ENCODE peak calls at places on chromosomes 13 and 19, in eight cellular contexts. One of them, this sample, is unnamed.

GRCh38 chr13:104105418-104106355 is 1039.5 kb upstream of the SLC10A2 start:
- DNase-seq in T-helper 1 cell: no peak
- DNase-seq in A549: no peak
- DNase-seq in cardiac muscle cell: no peak
- DNase-seq in lower leg skin: no peak
- DNase-seq in M059J: peak; percentile 50
- DNase-seq in heart right ventricle: no peak
- DNase-seq in NCI-H510A treated with DMSO at 0.1 percent for 48 hours: no peak
- DNase-seq in this sample: no peak

GRCh38 chr19:12913011-12913561 is 6.0 kb downstream of the SYCE2 start:
- DNase-seq in T-helper 1 cell: no peak
- DNase-seq in A549: no peak
- DNase-seq in cardiac muscle cell: peak; percentile 43
- DNase-seq in lower leg skin: peak; percentile 94
- DNase-seq in M059J: peak; percentile 64
- DNase-seq in heart right ventricle: peak; percentile 75
- DNase-seq in NCI-H510A treated with DMSO at 0.1 percent for 48 hours: peak; percentile 95
- DNase-seq in this sample: peak; percentile 51

GRCh38 chr19:28544451-28545261 is 668.3 kb downstream of the UQCRFS1 start:
- DNase-seq in T-helper 1 cell: no peak
- DNase-seq in A549: no peak
- DNase-seq in cardiac muscle cell: no peak
- DNase-seq in lower leg skin: no peak
- DNase-seq in M059J: no peak
- DNase-seq in heart right ventricle: no peak
- DNase-seq in NCI-H510A treated with DMSO at 0.1 percent for 48 hours: no peak
- DNase-seq in this sample: no peak

GRCh38 chr13:97125051-97125809 is 96.9 kb upstream of the MBNL2 start:
- DNase-seq in T-helper 1 cell: no peak
- DNase-seq in A549: peak; percentile 41
- DNase-seq in cardiac muscle cell: peak; percentile 65
- DNase-seq in lower leg skin: peak; percentile 89
- DNase-seq in M059J: peak; percentile 75
- DNase-seq in heart right ventricle: no peak
- DNase-seq in NCI-H510A treated with DMSO at 0.1 percent for 48 hours: peak; percentile 58
- DNase-seq in this sample: no peak

GRCh38 chr13:61339054-61339621 is 76.5 kb downstream of the PCDH20 start:
- DNase-seq in T-helper 1 cell: peak; percentile 12
- DNase-seq in A549: no peak
- DNase-seq in cardiac muscle cell: no peak
- DNase-seq in lower leg skin: no peak
- DNase-seq in M059J: no peak
- DNase-seq in heart right ventricle: no peak
- DNase-seq in NCI-H510A treated with DMSO at 0.1 percent for 48 hours: no peak
- DNase-seq in this sample: no peak

GRCh38 chr13:26325876-26326275 is 71.9 kb downstream of the CDK8 start:
- DNase-seq in T-helper 1 cell: no peak
- DNase-seq in A549: no peak
- DNase-seq in cardiac muscle cell: no peak
- DNase-seq in lower leg skin: no peak
- DNase-seq in M059J: peak; percentile 54
- DNase-seq in heart right ventricle: no peak
- DNase-seq in NCI-H510A treated with DMSO at 0.1 percent for 48 hours: no peak
- DNase-seq in this sample: no peak

GRCh38 chr19:16325671-16326400 is 1.2 kb downstream of the KLF2 start:
- DNase-seq in T-helper 1 cell: peak; percentile 38
- DNase-seq in A549: peak; percentile 43
- DNase-seq in cardiac muscle cell: peak; percentile 66
- DNase-seq in lower leg skin: peak; percentile 91
- DNase-seq in M059J: no peak
- DNase-seq in heart right ventricle: peak; percentile 55
- DNase-seq in NCI-H510A treated with DMSO at 0.1 percent for 48 hours: peak; percentile 38
- DNase-seq in this sample: no peak

GRCh38 chr19:45641274-45642105 is 2.3 kb upstream of the EML2 start:
- DNase-seq in T-helper 1 cell: peak; percentile 52
- DNase-seq in A549: peak; percentile 98
- DNase-seq in cardiac muscle cell: peak; percentile 93
- DNase-seq in lower leg skin: peak; percentile 97
- DNase-seq in M059J: peak; percentile 61
- DNase-seq in heart right ventricle: peak; percentile 74
- DNase-seq in NCI-H510A treated with DMSO at 0.1 percent for 48 hours: peak; percentile 13
- DNase-seq in this sample: peak; percentile 89

GRCh38 chr13:31431722-31432137 is 232.0 kb downstream of the B3GLCT start:
- DNase-seq in T-helper 1 cell: no peak
- DNase-seq in A549: peak; percentile 7
- DNase-seq in cardiac muscle cell: peak; percentile 67
- DNase-seq in lower leg skin: peak; percentile 87
- DNase-seq in M059J: peak; percentile 32
- DNase-seq in heart right ventricle: peak; percentile 22
- DNase-seq in NCI-H510A treated with DMSO at 0.1 percent for 48 hours: peak; percentile 31
- DNase-seq in this sample: no peak

GRCh38 chr13:24709186-24709913 is 29.1 kb downstream of the ATP12A start:
- DNase-seq in T-helper 1 cell: peak; percentile 34
- DNase-seq in A549: no peak
- DNase-seq in cardiac muscle cell: no peak
- DNase-seq in lower leg skin: peak; percentile 60
- DNase-seq in M059J: no peak
- DNase-seq in heart right ventricle: no peak
- DNase-seq in NCI-H510A treated with DMSO at 0.1 percent for 48 hours: no peak
- DNase-seq in this sample: peak; percentile 74

GRCh38 chr13:106110241-106110855 is 425.1 kb downstream of the EFNB2 start:
- DNase-seq in T-helper 1 cell: no peak
- DNase-seq in A549: peak; percentile 14
- DNase-seq in cardiac muscle cell: peak; percentile 17
- DNase-seq in lower leg skin: no peak
- DNase-seq in M059J: peak; percentile 63
- DNase-seq in heart right ventricle: no peak
- DNase-seq in NCI-H510A treated with DMSO at 0.1 percent for 48 hours: no peak
- DNase-seq in this sample: no peak

GRCh38 chr19:50514346-50515167 is 844 bp upstream of the ASPDH start:
- DNase-seq in T-helper 1 cell: no peak
- DNase-seq in A549: no peak
- DNase-seq in cardiac muscle cell: peak; percentile 28
- DNase-seq in lower leg skin: no peak
- DNase-seq in M059J: no peak
- DNase-seq in heart right ventricle: no peak
- DNase-seq in NCI-H510A treated with DMSO at 0.1 percent for 48 hours: no peak
- DNase-seq in this sample: no peak

GRCh38 chr13:39684531-39685137 is 29.2 kb downstream of the COG6 start:
- DNase-seq in T-helper 1 cell: no peak
- DNase-seq in A549: peak; percentile 28
- DNase-seq in cardiac muscle cell: peak; percentile 62
- DNase-seq in lower leg skin: no peak
- DNase-seq in M059J: peak; percentile 28
- DNase-seq in heart right ventricle: no peak
- DNase-seq in NCI-H510A treated with DMSO at 0.1 percent for 48 hours: peak; percentile 2
- DNase-seq in this sample: no peak

GRCh38 chr19:42130254-42130573 is 2.0 kb downstream of the POU2F2 start:
- DNase-seq in T-helper 1 cell: no peak
- DNase-seq in A549: no peak
- DNase-seq in cardiac muscle cell: no peak
- DNase-seq in lower leg skin: no peak
- DNase-seq in M059J: no peak
- DNase-seq in heart right ventricle: no peak
- DNase-seq in NCI-H510A treated with DMSO at 0.1 percent for 48 hours: no peak
- DNase-seq in this sample: no peak

GRCh38 chr19:43306097-43306496 is 36.8 kb upstream of the PSG9 start:
- DNase-seq in T-helper 1 cell: no peak
- DNase-seq in A549: no peak
- DNase-seq in cardiac muscle cell: no peak
- DNase-seq in lower leg skin: no peak
- DNase-seq in M059J: peak; percentile 83
- DNase-seq in heart right ventricle: no peak
- DNase-seq in NCI-H510A treated with DMSO at 0.1 percent for 48 hours: no peak
- DNase-seq in this sample: no peak

GRCh38 chr19:54317108-54317964 is 4.4 kb upstream of the LILRA5 start:
- DNase-seq in T-helper 1 cell: no peak
- DNase-seq in A549: no peak
- DNase-seq in cardiac muscle cell: no peak
- DNase-seq in lower leg skin: peak; percentile 60
- DNase-seq in M059J: no peak
- DNase-seq in heart right ventricle: no peak
- DNase-seq in NCI-H510A treated with DMSO at 0.1 percent for 48 hours: no peak
- DNase-seq in this sample: no peak

GRCh38 chr13:39565036-39565949 is 37.7 kb downstream of the LHFPL6 start:
- DNase-seq in T-helper 1 cell: no peak
- DNase-seq in A549: peak; percentile 41
- DNase-seq in cardiac muscle cell: no peak
- DNase-seq in lower leg skin: no peak
- DNase-seq in M059J: peak; percentile 92
- DNase-seq in heart right ventricle: no peak
- DNase-seq in NCI-H510A treated with DMSO at 0.1 percent for 48 hours: no peak
- DNase-seq in this sample: no peak

GRCh38 chr13:99086869-99087129 is 108.9 kb upstream of the DOCK9 start:
- DNase-seq in T-helper 1 cell: no peak
- DNase-seq in A549: no peak
- DNase-seq in cardiac muscle cell: no peak
- DNase-seq in lower leg skin: peak; percentile 88
- DNase-seq in M059J: no peak
- DNase-seq in heart right ventricle: no peak
- DNase-seq in NCI-H510A treated with DMSO at 0.1 percent for 48 hours: no peak
- DNase-seq in this sample: no peak

This sample was measured in KG1.